ENCODE peak calls at places on chromosome 7, in eight cellular contexts. E is kidney; I is activated CD4-positive, CD25-positive, alpha-beta regulatory T cell; C is effector CD4-positive, alpha-beta T cell; U is CD8-positive, alpha-beta T cell; W is activated CD8-positive, alpha-beta memory T cell treated with anti-CD3 and anti-CD28 coated beads for 1 hour; A is pons; L is neural crest cell. K is an unnamed sample.

GRCh38 chr7:150755473-150756099 is 18.4 kb downstream of the GIMAP5 start:
- DNase-seq in E (no peak), I (peak), C (peak), U (peak), W (peak), A (no peak), L (no peak), K (peak)

GRCh38 chr7:102068846-102069245 is 217.8 kb upstream of the SH2B2 start:
- DNase-seq in E (no peak), I (no peak), C (no peak), U (no peak), W (no peak), A (no peak), L (no peak), K (no peak)

GRCh38 chr7:107874605-107875446 is 16.2 kb upstream of the DLD start:
- DNase-seq in E (no peak), I (no peak), C (peak), U (peak), W (no peak), A (peak), L (peak), K (no peak)

GRCh38 chr7:82714883-82715282 is 271.3 kb upstream of the CACNA2D1 start:
- DNase-seq in E (no peak), I (no peak), C (no peak), U (no peak), W (no peak), A (no peak), L (no peak), K (no peak)

GRCh38 chr7:27156901-27157716 is 634 bp upstream of the HOXA7 start:
- DNase-seq in E (peak), I (no peak), C (no peak), U (peak), W (no peak), A (no peak), L (no peak), K (no peak)

GRCh38 chr7:80136276-80137045 is 1.8 kb downstream of the GNAI1 start:
- DNase-seq in E (no peak), I (no peak), C (no peak), U (no peak), W (no peak), A (peak), L (no peak), K (no peak)

GRCh38 chr7:150363872-150364271 is 4.8 kb upstream of the REPIN1 start:
- DNase-seq in E (no peak), I (no peak), C (no peak), U (no peak), W (no peak), A (peak), L (no peak), K (no peak)

GRCh38 chr7:131225619-131226101 is 102.0 kb upstream of the MKLN1 start:
- DNase-seq in E (peak), I (no peak), C (no peak), U (no peak), W (no peak), A (peak), L (no peak), K (no peak)